ENCODE peak calls at places on chromosomes 11 and 22, in ten cellular contexts. One of them, this sample, is unnamed.

GRCh38 chr22:30513462-30513861 is 8.0 kb upstream of the SEC14L4 start:
- DNase-seq in HCEC 1CT: no peak
- DNase-seq in stimulated activated CD8-positive, alpha-beta memory T cell treated with anti-CD3 and anti-CD28 coated beads, Interleukin-4, amount 100 ng/mL, for 24 hours: no peak
- DNase-seq in stimulated activated CD4-positive, alpha-beta T cell treated with anti-CD3 and anti-CD28 coated beads, Interleukin-2, amount 100 ng/mL, for 48 hours: no peak
- DNase-seq in CD8-positive, alpha-beta T cell: no peak
- DNase-seq in RWPE1: no peak
- DNase-seq in naive thymus-derived CD8-positive, alpha-beta T cell: no peak
- DNase-seq in HFFc6: no peak
- DNase-seq in H9: no peak
- DNase-seq in fibroblast of lung: no peak
- DNase-seq in this sample: no peak

GRCh38 chr11:115886111-115886733 is 382.0 kb upstream of the CADM1 start:
- DNase-seq in HCEC 1CT: no peak
- DNase-seq in naive thymus-derived CD8-positive, alpha-beta T cell: no peak
- DNase-seq in HFFc6: no peak
- DNase-seq in stimulated activated CD4-positive, alpha-beta T cell treated with anti-CD3 and anti-CD28 coated beads, Interleukin-2, amount 100 ng/mL, for 48 hours: no peak
- DNase-seq in fibroblast of lung: no peak
- DNase-seq in stimulated activated CD8-positive, alpha-beta memory T cell treated with anti-CD3 and anti-CD28 coated beads, Interleukin-4, amount 100 ng/mL, for 24 hours: no peak
- DNase-seq in H9: no peak
- DNase-seq in RWPE1: no peak
- DNase-seq in CD8-positive, alpha-beta T cell: no peak
- DNase-seq in this sample: peak

GRCh38 chr22:21074092-21074715 is 28.5 kb downstream of the LRRC74B start:
- DNase-seq in RWPE1: peak
- DNase-seq in fibroblast of lung: peak
- DNase-seq in stimulated activated CD8-positive, alpha-beta memory T cell treated with anti-CD3 and anti-CD28 coated beads, Interleukin-4, amount 100 ng/mL, for 24 hours: no peak
- DNase-seq in H9: no peak
- DNase-seq in naive thymus-derived CD8-positive, alpha-beta T cell: no peak
- DNase-seq in CD8-positive, alpha-beta T cell: no peak
- DNase-seq in stimulated activated CD4-positive, alpha-beta T cell treated with anti-CD3 and anti-CD28 coated beads, Interleukin-2, amount 100 ng/mL, for 48 hours: no peak
- DNase-seq in HCEC 1CT: peak
- DNase-seq in HFFc6: peak
- DNase-seq in this sample: no peak

GRCh38 chr11:94020777-94021615 is at the start of gene HEPHL1:
- DNase-seq in H9: peak
- DNase-seq in RWPE1: no peak
- DNase-seq in CD8-positive, alpha-beta T cell: no peak
- DNase-seq in HCEC 1CT: peak
- DNase-seq in naive thymus-derived CD8-positive, alpha-beta T cell: no peak
- DNase-seq in HFFc6: peak
- DNase-seq in stimulated activated CD8-positive, alpha-beta memory T cell treated with anti-CD3 and anti-CD28 coated beads, Interleukin-4, amount 100 ng/mL, for 24 hours: no peak
- DNase-seq in fibroblast of lung: no peak
- DNase-seq in stimulated activated CD4-positive, alpha-beta T cell treated with anti-CD3 and anti-CD28 coated beads, Interleukin-2, amount 100 ng/mL, for 48 hours: no peak
- DNase-seq in this sample: no peak

GRCh38 chr11:18315893-18316292 is 6.0 kb downstream of the HPS5 start:
- DNase-seq in stimulated activated CD4-positive, alpha-beta T cell treated with anti-CD3 and anti-CD28 coated beads, Interleukin-2, amount 100 ng/mL, for 48 hours: no peak
- DNase-seq in HFFc6: no peak
- DNase-seq in CD8-positive, alpha-beta T cell: no peak
- DNase-seq in H9: no peak
- DNase-seq in RWPE1: no peak
- DNase-seq in HCEC 1CT: no peak
- DNase-seq in stimulated activated CD8-positive, alpha-beta memory T cell treated with anti-CD3 and anti-CD28 coated beads, Interleukin-4, amount 100 ng/mL, for 24 hours: no peak
- DNase-seq in naive thymus-derived CD8-positive, alpha-beta T cell: no peak
- DNase-seq in fibroblast of lung: no peak
- DNase-seq in this sample: no peak

GRCh38 chr11:76203131-76203925 is 3.0 kb downstream of the WNT11 start:
- DNase-seq in naive thymus-derived CD8-positive, alpha-beta T cell: no peak
- DNase-seq in stimulated activated CD8-positive, alpha-beta memory T cell treated with anti-CD3 and anti-CD28 coated beads, Interleukin-4, amount 100 ng/mL, for 24 hours: no peak
- DNase-seq in HCEC 1CT: no peak
- DNase-seq in RWPE1: no peak
- DNase-seq in H9: no peak
- DNase-seq in CD8-positive, alpha-beta T cell: no peak
- DNase-seq in stimulated activated CD4-positive, alpha-beta T cell treated with anti-CD3 and anti-CD28 coated beads, Interleukin-2, amount 100 ng/mL, for 48 hours: no peak
- DNase-seq in HFFc6: no peak
- DNase-seq in fibroblast of lung: no peak
- DNase-seq in this sample: no peak

GRCh38 chr11:1157341-1157644 is 460 bp upstream of the MUC5AC start:
- DNase-seq in H9: no peak
- DNase-seq in RWPE1: no peak
- DNase-seq in naive thymus-derived CD8-positive, alpha-beta T cell: no peak
- DNase-seq in CD8-positive, alpha-beta T cell: no peak
- DNase-seq in HFFc6: no peak
- DNase-seq in HCEC 1CT: no peak
- DNase-seq in stimulated activated CD8-positive, alpha-beta memory T cell treated with anti-CD3 and anti-CD28 coated beads, Interleukin-4, amount 100 ng/mL, for 24 hours: no peak
- DNase-seq in fibroblast of lung: no peak
- DNase-seq in stimulated activated CD4-positive, alpha-beta T cell treated with anti-CD3 and anti-CD28 coated beads, Interleukin-2, amount 100 ng/mL, for 48 hours: no peak
- DNase-seq in this sample: no peak

GRCh38 chr11:129257512-129257911 is 65.4 kb upstream of the ARHGAP32 start:
- DNase-seq in HFFc6: no peak
- DNase-seq in fibroblast of lung: no peak
- DNase-seq in CD8-positive, alpha-beta T cell: no peak
- DNase-seq in H9: no peak
- DNase-seq in RWPE1: no peak
- DNase-seq in stimulated activated CD4-positive, alpha-beta T cell treated with anti-CD3 and anti-CD28 coated beads, Interleukin-2, amount 100 ng/mL, for 48 hours: no peak
- DNase-seq in stimulated activated CD8-positive, alpha-beta memory T cell treated with anti-CD3 and anti-CD28 coated beads, Interleukin-4, amount 100 ng/mL, for 24 hours: no peak
- DNase-seq in naive thymus-derived CD8-positive, alpha-beta T cell: no peak
- DNase-seq in HCEC 1CT: no peak
- DNase-seq in this sample: no peak